ENCODE peak calls at places on chromosome 14, in seven cellular contexts. H, X, L, O, J, P and T are unnamed samples.

GRCh38 chr14:32307881-32308582 is 21.1 kb upstream of the AKAP6 start:
- DNase-seq in H (no peak), X (peak), L (no peak), O (no peak), J (no peak), P (no peak), T (no peak)

GRCh38 chr14:92600318-92601053 is 86.9 kb downstream of the RIN3 start:
- DNase-seq in H (no peak), X (peak), L (no peak), O (no peak), J (no peak), P (no peak), T (no peak)

GRCh38 chr14:44396226-44396625 is 110.9 kb downstream of the FSCB start:
- DNase-seq in H (no peak), X (no peak), L (no peak), O (no peak), J (no peak), P (no peak), T (no peak)

GRCh38 chr14:88422919-88423318 is 37.5 kb downstream of the SPATA7 start:
- DNase-seq in H (no peak), X (peak), L (no peak), O (no peak), J (no peak), P (no peak), T (no peak)

GRCh38 chr14:89397569-89397968 is 19.5 kb downstream of the FOXN3 start:
- DNase-seq in H (no peak), X (no peak), L (no peak), O (no peak), J (no peak), P (no peak), T (no peak)

GRCh38 chr14:94100847-94101246 is 9.7 kb upstream of the IFI27 start:
- DNase-seq in H (no peak), X (peak), L (no peak), O (no peak), J (no peak), P (no peak), T (no peak)

GRCh38 chr14:30443368-30444007 is 115.5 kb upstream of the G2E3 start:
- DNase-seq in H (no peak), X (peak), L (no peak), O (no peak), J (no peak), P (no peak), T (no peak)

GRCh38 chr14:23351681-23352505 is 794 bp downstream of the SLC22A17 start:
- DNase-seq in H (no peak), X (no peak), L (no peak), O (no peak), J (no peak), P (peak), T (no peak)

GRCh38 chr14:43031598-43031997 is 1424.9 kb downstream of the LRFN5 start:
- DNase-seq in H (no peak), X (peak), L (no peak), O (no peak), J (no peak), P (no peak), T (no peak)

GRCh38 chr14:36129181-36129580 is 47.3 kb downstream of the PTCSC3 start:
- DNase-seq in H (no peak), X (peak), L (no peak), O (no peak), J (no peak), P (peak), T (no peak)

GRCh38 chr14:35883677-35884293 is 57.6 kb downstream of the BRMS1L start:
- DNase-seq in H (peak), X (peak), L (no peak), O (no peak), J (no peak), P (no peak), T (no peak)

GRCh38 chr14:81946808-81947798 is 413.4 kb upstream of the SEL1L start:
- DNase-seq in H (peak), X (no peak), L (no peak), O (no peak), J (no peak), P (no peak), T (no peak)

GRCh38 chr14:57058319-57058718 is 210.4 kb downstream of the EXOC5 start:
- DNase-seq in H (no peak), X (no peak), L (no peak), O (no peak), J (no peak), P (no peak), T (no peak)

GRCh38 chr14:71324767-71325272 is 417.6 kb downstream of the PCNX1 start:
- DNase-seq in H (no peak), X (no peak), L (no peak), O (no peak), J (peak), P (no peak), T (no peak)

GRCh38 chr14:79279645-79280399 is 931.5 kb downstream of the DIO2 start:
- DNase-seq in H (no peak), X (peak), L (no peak), O (peak), J (no peak), P (peak), T (no peak)

GRCh38 chr14:103078420-103078749 is 5.6 kb upstream of the LBHD2 start:
- DNase-seq in H (peak), X (peak), L (no peak), O (peak), J (peak), P (peak), T (peak)

GRCh38 chr14:55914771-55915170 is 203.4 kb upstream of the PELI2 start:
- DNase-seq in H (no peak), X (no peak), L (no peak), O (no peak), J (no peak), P (no peak), T (no peak)

GRCh38 chr14:73771848-73772705 is 57.9 kb upstream of the PNMA1 start:
- DNase-seq in H (no peak), X (peak), L (no peak), O (peak), J (no peak), P (peak), T (no peak)

GRCh38 chr14:56555921-56556570 is 23.6 kb upstream of the TMEM260 start:
- DNase-seq in H (no peak), X (peak), L (no peak), O (no peak), J (no peak), P (no peak), T (no peak)

GRCh38 chr14:93116676-93117200 is 1.0 kb upstream of the ITPK1 start:
- DNase-seq in H (no peak), X (no peak), L (no peak), O (no peak), J (no peak), P (no peak), T (no peak)

GRCh38 chr14:104249092-104249491 is 110.7 kb downstream of the KIF26A start:
- DNase-seq in H (no peak), X (no peak), L (no peak), O (no peak), J (no peak), P (no peak), T (no peak)

GRCh38 chr14:88667555-88668273 is 104.9 kb downstream of the ZC3H14 start:
- DNase-seq in H (peak), X (peak), L (peak), O (no peak), J (no peak), P (peak), T (no peak)

GRCh38 chr14:105092912-105093425 is 27.7 kb upstream of the GPR132 start:
- DNase-seq in H (no peak), X (peak), L (no peak), O (peak), J (peak), P (no peak), T (no peak)

GRCh38 chr14:52434955-52435354 is 117.3 kb downstream of the TXNDC16 start:
- DNase-seq in H (no peak), X (no peak), L (no peak), O (no peak), J (no peak), P (no peak), T (no peak)

GRCh38 chr14:85580536-85581165 is 50.7 kb downstream of the FLRT2 start:
- DNase-seq in H (no peak), X (no peak), L (no peak), O (no peak), J (no peak), P (no peak), T (no peak)

GRCh38 chr14:76644875-76645518 is 116.3 kb upstream of the VASH1 start:
- DNase-seq in H (peak), X (peak), L (peak), O (peak), J (no peak), P (peak), T (no peak)
- TF ChIP-seq CTCF in H (peak), X (peak), L (peak), O (peak), J (no peak), P (peak), T (no peak)

GRCh38 chr14:87067597-87067996 is 925.4 kb downstream of the GALC start:
- DNase-seq in H (no peak), X (no peak), L (no peak), O (no peak), J (no peak), P (no peak), T (no peak)

GRCh38 chr14:87063181-87063580 is 929.8 kb downstream of the GALC start:
- DNase-seq in H (no peak), X (no peak), L (no peak), O (no peak), J (no peak), P (no peak), T (no peak)

GRCh38 chr14:87065366-87065765 is 927.6 kb downstream of the GALC start:
- DNase-seq in H (no peak), X (no peak), L (no peak), O (no peak), J (no peak), P (no peak), T (no peak)

GRCh38 chr14:87067061-87067460 is 925.9 kb downstream of the GALC start:
- DNase-seq in H (no peak), X (no peak), L (no peak), O (no peak), J (no peak), P (no peak), T (no peak)

DNA sequence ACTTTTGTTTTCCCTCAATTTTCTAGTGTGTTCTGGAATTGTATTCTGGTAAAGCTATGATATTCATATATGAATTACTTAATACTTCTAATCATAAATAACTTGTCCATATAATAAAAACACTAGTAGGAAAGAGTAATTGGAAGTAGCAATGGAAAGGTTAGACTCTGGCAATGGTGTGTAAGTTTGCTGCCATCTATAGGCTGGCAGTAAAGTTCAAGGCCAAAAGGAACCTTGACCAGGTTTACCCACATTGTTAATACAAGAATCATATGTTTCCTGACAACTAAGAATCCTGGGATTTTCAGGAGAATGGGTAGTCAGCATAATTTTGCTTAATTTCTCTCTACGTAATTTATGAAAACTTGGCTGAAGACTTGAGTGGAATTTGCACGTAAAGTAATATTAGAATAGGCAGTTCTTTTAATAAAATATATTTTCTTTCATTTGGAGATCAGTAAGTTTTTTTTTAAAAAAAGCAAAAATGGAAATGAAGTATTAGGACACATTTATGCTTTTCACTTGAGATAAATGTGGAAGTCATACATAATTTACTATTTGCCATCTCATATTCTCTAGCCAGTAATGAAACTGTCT is 926.7 kb downstream of the GALC start:
- DNase-seq in H (no peak), X (peak), L (no peak), O (no peak), J (no peak), P (no peak), T (no peak)
- TF ChIP-seq CTCF in H (peak), X (peak), L (peak), O (no peak), J (no peak), P (no peak), T (no peak)

DNA sequence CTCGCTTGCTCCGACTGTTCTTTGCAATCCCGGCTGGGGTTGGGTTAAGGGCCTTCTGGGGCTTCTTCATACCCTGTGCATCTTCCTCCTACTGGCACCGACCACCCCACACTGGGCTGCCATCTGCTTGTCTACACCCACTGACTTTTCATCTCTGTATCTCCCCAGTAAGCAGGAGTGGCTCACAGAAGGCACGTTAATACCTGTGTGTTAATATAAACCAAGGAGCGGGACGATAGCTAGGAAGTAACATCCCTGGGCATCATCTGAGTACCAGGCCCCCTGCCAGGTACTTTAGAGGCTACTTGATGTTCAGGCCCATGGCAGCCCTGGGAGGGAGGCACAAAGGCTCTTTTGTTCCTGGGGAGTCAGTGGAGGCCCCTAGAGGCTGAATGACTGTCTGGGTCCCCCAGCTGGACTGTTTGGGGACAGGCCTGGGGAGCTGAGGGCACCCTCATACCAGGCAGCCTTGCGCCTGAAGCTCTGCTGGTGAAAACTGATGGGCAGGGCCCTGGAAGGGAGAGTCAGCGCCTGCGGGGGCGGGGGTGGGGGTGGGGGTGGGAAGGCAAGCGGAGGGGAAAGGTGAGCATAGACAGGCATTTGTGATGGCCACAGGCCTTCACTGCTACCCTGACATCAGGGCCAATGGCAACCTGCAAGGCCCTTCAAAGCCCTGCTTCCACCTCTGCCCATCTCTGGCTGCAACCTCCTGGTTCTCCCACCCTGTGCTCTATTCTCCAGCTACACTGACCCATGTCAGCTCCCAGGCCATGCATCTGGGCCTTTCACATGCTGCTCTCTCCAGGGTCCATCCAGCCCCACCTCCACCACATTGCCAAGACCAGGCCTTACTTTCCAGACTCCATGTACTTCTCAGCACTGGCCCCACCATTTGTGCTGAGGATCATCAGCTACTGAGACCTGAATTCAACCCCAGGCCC is 34.2 kb upstream of the DEGS2 start:
- DNase-seq in H (peak), X (no peak), L (no peak), O (no peak), J (peak), P (no peak), T (no peak)
- TF ChIP-seq CTCF in H (no peak), X (no peak), L (no peak), O (no peak), J (no peak), P (no peak), T (no peak)

GRCh38 chr14:22095845-22096510 is 422.4 kb upstream of the OR4E1 start:
- DNase-seq in H (peak), X (no peak), L (no peak), O (no peak), J (no peak), P (no peak), T (no peak)
- TF ChIP-seq CTCF in H (no peak), X (no peak), L (no peak), O (no peak), J (no peak), P (no peak), T (no peak)